ENCODE peak calls at places on chromosomes 5 and 9, in six cellular contexts. X is HepG2, S is epithelial cell of esophagus, H is left ventricle myocardium inferior, L is amniotic epithelial cell, U is A549. D is an unnamed sample.

GRCh38 chr5:173495225-173495904 is 121.1 kb downstream of the BOD1 start:
- DNase-seq in H (no peak), S (no peak), U (no peak), X (no peak), L (no peak), D (no peak)

GRCh38 chr5:125190232-125191051 is 444.0 kb upstream of the ZNF608 start:
- DNase-seq in L (no peak), U (no peak), X (no peak), S (peak), H (no peak), D (no peak)

GRCh38 chr5:110376281-110376916 is 350.1 kb downstream of the TMEM232 start:
- DNase-seq in L (no peak), H (no peak), X (no peak), U (no peak), S (no peak), D (no peak)

GRCh38 chr5:127854520-127854919 is 151.3 kb downstream of the CCDC192 start:
- DNase-seq in X (no peak), H (no peak), U (no peak), L (no peak), S (no peak), D (no peak)

GRCh38 chr9:92774274-92774673 is 9.6 kb upstream of the BICD2 start:
- DNase-seq in H (no peak), X (no peak), L (peak), S (peak), U (no peak), D (no peak)

GRCh38 chr5:91598216-91598615 is 215.1 kb upstream of the ARRDC3 start:
- DNase-seq in L (no peak), U (no peak), S (peak), H (no peak), X (no peak), D (no peak)

GRCh38 chr5:133485468-133485867 is 126.9 kb downstream of the FSTL4 start:
- DNase-seq in H (no peak), U (no peak), X (no peak), L (no peak), S (no peak), D (no peak)

GRCh38 chr5:134242146-134242545 is 16.3 kb upstream of the PPP2CA start:
- DNase-seq in X (peak), U (no peak), H (peak), S (peak), L (peak), D (no peak)

GRCh38 chr5:56565693-56566092 is 249.7 kb upstream of the MAP3K1 start:
- DNase-seq in U (no peak), H (no peak), L (no peak), X (no peak), S (no peak), D (no peak)

GRCh38 chr9:125522328-125522725 is 184.7 kb downstream of the MAPKAP1 start:
- DNase-seq in S (peak), H (no peak), U (no peak), L (peak), X (no peak), D (no peak)

GRCh38 chr5:177509361-177509951 is at the start of gene DOK3:
- DNase-seq in X (no peak), U (no peak), L (no peak), S (no peak), H (peak), D (no peak)

GRCh38 chr9:72156586-72156985 is 7.3 kb downstream of the GDA start:
- DNase-seq in X (no peak), L (no peak), U (no peak), S (no peak), H (no peak), D (no peak)

GRCh38 chr5:32942225-32942989 is 231.3 kb downstream of the NPR3 start:
- DNase-seq in U (peak), L (peak), X (peak), H (no peak), S (peak), D (peak)

GRCh38 chr9:94068257-94068656 is 16.0 kb upstream of the PTPDC1 start:
- DNase-seq in U (no peak), L (no peak), X (no peak), S (no peak), H (no peak), D (no peak)

GRCh38 chr5:139647406-139648204 is 544 bp upstream of the CXXC5 start:
- DNase-seq in L (no peak), H (peak), U (no peak), X (no peak), S (no peak), D (no peak)

GRCh38 chr5:171520300-171521170 is 101.1 kb downstream of the FGF18 start:
- DNase-seq in S (peak), X (no peak), H (peak), U (no peak), L (peak), D (no peak)

GRCh38 chr9:106350777-106351176 is 512.2 kb upstream of the ZNF462 start:
- DNase-seq in U (no peak), H (no peak), L (no peak), X (no peak), S (peak), D (no peak)

GRCh38 chr9:4929917-4930316 is 55.2 kb upstream of the JAK2 start:
- DNase-seq in L (peak), S (peak), H (no peak), U (no peak), X (peak), D (no peak)

GRCh38 chr9:132590318-132591182 is 8.1 kb downstream of the BARHL1 start:
- DNase-seq in U (no peak), X (no peak), S (no peak), L (no peak), H (no peak), D (no peak)

GRCh38 chr9:89422151-89422918 is 75.6 kb downstream of the SEMA4D start:
- DNase-seq in S (peak), H (no peak), U (no peak), L (peak), X (no peak), D (no peak)

GRCh38 chr5:114360816-114361723 is 800 bp upstream of the KCNN2 start:
- DNase-seq in S (no peak), X (no peak), L (peak), H (peak), U (peak), D (no peak)

GRCh38 chr9:115514454-115514853 is 396.5 kb upstream of the TNC start:
- DNase-seq in L (no peak), S (no peak), X (no peak), U (no peak), H (no peak), D (no peak)

GRCh38 chr5:1268666-1269065 is 26.2 kb downstream of the TERT start:
- DNase-seq in L (no peak), U (no peak), S (no peak), H (no peak), X (no peak), D (no peak)

GRCh38 chr5:130277522-130277921 is 373.3 kb downstream of the CHSY3 start:
- DNase-seq in H (no peak), X (no peak), S (no peak), U (no peak), L (no peak), D (no peak)

GRCh38 chr5:132180134-132180745 is 47.4 kb downstream of the P4HA2 start:
- DNase-seq in X (peak), S (peak), L (peak), U (peak), H (no peak), D (peak)

GRCh38 chr5:96379862-96380261 is 53.2 kb downstream of the PCSK1 start:
- DNase-seq in S (no peak), X (no peak), H (no peak), L (no peak), U (no peak), D (no peak)

GRCh38 chr5:133367413-133367812 is 244.9 kb downstream of the FSTL4 start:
- DNase-seq in L (no peak), S (no peak), X (no peak), H (no peak), U (no peak), D (no peak)

GRCh38 chr5:126723643-126724042 is 53.3 kb upstream of the LMNB1 start:
- DNase-seq in X (no peak), L (peak), H (no peak), U (no peak), S (no peak), D (no peak)

GRCh38 chr5:5705010-5705409 is 282.5 kb downstream of the ICE1 start:
- DNase-seq in U (no peak), S (peak), X (no peak), H (no peak), L (no peak), D (no peak)

GRCh38 chr5:93517828-93518227 is 63.2 kb downstream of the NR2F1-AS1 start:
- DNase-seq in X (no peak), S (no peak), L (peak), U (no peak), H (no peak), D (no peak)

GRCh38 chr9:137278061-137278912 is 761 bp downstream of the TOR4A start:
- DNase-seq in U (no peak), H (no peak), L (no peak), S (peak), X (no peak), D (no peak)

GRCh38 chr9:13322828-13323550 is 43.5 kb upstream of the MPDZ start:
- DNase-seq in X (no peak), S (no peak), L (peak), H (peak), U (no peak), D (no peak)

GRCh38 chr5:75052461-75053285 is at the start of gene GCNT4:
- DNase-seq in H (peak), X (no peak), U (peak), S (peak), L (peak), D (no peak)

GRCh38 chr9:111037744-111038335 is 430 bp downstream of the LPAR1 start:
- DNase-seq in L (no peak), X (peak), H (peak), U (no peak), S (peak), D (peak)

GRCh38 chr9:114238919-114239879 is 83.7 kb upstream of the ORM1 start:
- DNase-seq in X (peak), U (peak), H (no peak), S (no peak), L (peak), D (no peak)

GRCh38 chr5:125536582-125536981 is 790.1 kb upstream of the ZNF608 start:
- DNase-seq in H (no peak), L (no peak), S (peak), U (no peak), X (no peak), D (no peak)

GRCh38 chr9:122197334-122197872 is 31.4 kb downstream of the LHX6 start:
- DNase-seq in S (no peak), U (no peak), H (no peak), X (no peak), L (no peak), D (no peak)

GRCh38 chr9:13267743-13268142 is 11.7 kb downstream of the MPDZ start:
- DNase-seq in S (peak), X (no peak), L (peak), H (no peak), U (peak), D (no peak)

GRCh38 chr5:96648598-96648997 is 13.6 kb upstream of the CAST start:
- DNase-seq in S (peak), X (no peak), H (no peak), U (no peak), L (no peak), D (no peak)